ENCODE peak calls at places on chromosome 4, in eight cellular contexts. E is astrocyte of the spinal cord; B is GM12865; S is tibial nerve; Y is OCI-LY7; J is HTR-8/SVneo; C is activated CD4-positive, alpha-beta memory T cell treated with anti-CD3 and anti-CD28 coated beads, Interleukin-2, amount 10 ng/mL, durations not matched to agents 7 days and 5 days; P is endothelial cell. O is an unnamed sample.

GRCh38 chr4:74316397-74316796 is 8.1 kb downstream of the EPGN start:
- DNase-seq in E (no peak), B (no peak), S (no peak), Y (no peak), J (no peak), C (no peak), P (no peak), O (no peak)

GRCh38 chr4:97072666-97073065 is 1070.6 kb downstream of the STPG2 start:
- DNase-seq in E (no peak), B (no peak), S (no peak), Y (no peak), J (no peak), C (no peak), P (no peak), O (no peak)

GRCh38 chr4:167541286-167541685 is 307.0 kb upstream of the SPOCK3 start:
- DNase-seq in E (no peak), B (no peak), S (no peak), Y (no peak), J (no peak), C (no peak), P (no peak), O (no peak)

GRCh38 chr4:47763279-47763678 is 74.6 kb downstream of the CORIN start:
- DNase-seq in E (no peak), B (no peak), S (no peak), Y (no peak), J (no peak), C (no peak), P (no peak), O (no peak)

GRCh38 chr4:16259531-16260246 is 33.4 kb upstream of the TAPT1 start:
- DNase-seq in E (no peak), B (no peak), S (no peak), Y (no peak), J (no peak), C (no peak), P (no peak), O (no peak)

GRCh38 chr4:169268951-169269781 is 1.6 kb downstream of the SH3RF1 start:
- DNase-seq in E (peak; percentile 79), B (no peak), S (no peak), Y (no peak), J (no peak), C (no peak), P (no peak), O (peak; percentile 1)

GRCh38 chr4:152807294-152807829 is 27.6 kb downstream of the ARFIP1 start:
- DNase-seq in E (peak; percentile 71), B (peak; percentile 20), S (no peak), Y (no peak), J (no peak), C (no peak), P (no peak), O (no peak)

GRCh38 chr4:78940752-78941151 is 1.5 kb upstream of the PAQR3 start:
- DNase-seq in E (no peak), B (peak; percentile 48), S (no peak), Y (no peak), J (no peak), C (no peak), P (no peak), O (no peak)

GRCh38 chr4:105106416-105106815 is 40.3 kb upstream of the TET2 start:
- DNase-seq in E (peak; percentile 22), B (no peak), S (peak; percentile 26), Y (no peak), J (no peak), C (no peak), P (no peak), O (no peak)

GRCh38 chr4:150255610-150256580 is 177.7 kb downstream of the DCLK2 start:
- DNase-seq in E (no peak), B (no peak), S (no peak), Y (no peak), J (no peak), C (no peak), P (no peak), O (no peak)

GRCh38 chr4:152394786-152395185 is 141.1 kb downstream of the FBXW7 start:
- DNase-seq in E (no peak), B (no peak), S (no peak), Y (no peak), J (no peak), C (no peak), P (no peak), O (no peak)

GRCh38 chr4:41661447-41662076 is 87.0 kb downstream of the PHOX2B start:
- DNase-seq in E (peak; percentile 54), B (peak; percentile 43), S (peak; percentile 75), Y (peak; percentile 46), J (peak; percentile 52), C (peak; percentile 41), P (peak; percentile 72), O (peak; percentile 64)

GRCh38 chr4:187276786-187277408 is 553.2 kb upstream of the FAT1 start:
- DNase-seq in E (peak; percentile 49), B (no peak), S (no peak), Y (no peak), J (no peak), C (no peak), P (no peak), O (no peak)

GRCh38 chr4:78200004-78200403 is 142.9 kb downstream of the FRAS1 start:
- DNase-seq in E (no peak), B (no peak), S (no peak), Y (no peak), J (no peak), C (no peak), P (no peak), O (no peak)

GRCh38 chr4:125519376-125520171 is 204.8 kb downstream of the FAT4 start:
- DNase-seq in E (no peak), B (no peak), S (no peak), Y (no peak), J (no peak), C (no peak), P (no peak), O (no peak)

O was measured in T1000.